ENCODE peak calls at places on chromosomes 1 and 21, in five cellular contexts. W, M, L, X and R are unnamed samples.

GRCh38 chr21:37436180-37436579 is 69.6 kb downstream of the DYRK1A start:
- DNase-seq in M (no peak), X (no peak), L (no peak), W (no peak), R (no peak)

GRCh38 chr1:7406641-7407546 is 364.2 kb upstream of the VAMP3 start:
- DNase-seq in X (no peak), W (no peak), L (peak), M (no peak), R (no peak)

GRCh38 chr1:25103180-25103790 is 129.0 kb downstream of the SYF2 start:
- DNase-seq in X (no peak), W (no peak), M (no peak), L (no peak), R (no peak)

GRCh38 chr21:46057111-46057709 is 40.7 kb upstream of the COL6A2 start:
- DNase-seq in W (no peak), L (no peak), M (no peak), X (no peak), R (no peak)

GRCh38 chr1:179366093-179366800 is 476 bp downstream of the AXDND1 start:
- DNase-seq in L (no peak), W (no peak), M (peak), X (peak), R (no peak)

GRCh38 chr21:25493722-25494121 is 113.6 kb downstream of the MRPL39 start:
- DNase-seq in W (no peak), M (no peak), X (no peak), L (no peak), R (no peak)

GRCh38 chr1:52551476-52552235 is 1.2 kb downstream of the TUT4 start:
- DNase-seq in M (peak), W (no peak), L (no peak), X (peak), R (no peak)

GRCh38 chr1:214085325-214085724 is 97.6 kb downstream of the PROX1 start:
- DNase-seq in W (no peak), M (no peak), L (no peak), X (no peak), R (no peak)

GRCh38 chr21:27519357-27519756 is 552.5 kb upstream of the ADAMTS5 start:
- DNase-seq in M (no peak), L (no peak), X (peak), W (peak), R (peak)

GRCh38 chr1:85943526-85943925 is 213.0 kb downstream of the COL24A1 start:
- DNase-seq in M (no peak), X (no peak), L (no peak), W (no peak), R (no peak)

GRCh38 chr1:221117548-221117951 is 238.3 kb downstream of the HLX start:
- DNase-seq in L (peak), X (peak), M (no peak), W (peak), R (peak)

GRCh38 chr1:156259805-156260204 is 11.9 kb upstream of the PAQR6 start:
- DNase-seq in X (no peak), L (peak), M (no peak), W (no peak), R (no peak)

GRCh38 chr1:104991702-104992101 is 1242.0 kb downstream of the AMY1C start:
- DNase-seq in W (no peak), M (no peak), L (no peak), X (peak), R (no peak)

GRCh38 chr1:216830836-216831235 is 107.6 kb upstream of the ESRRG start:
- DNase-seq in M (no peak), X (no peak), W (no peak), L (no peak), R (no peak)

GRCh38 chr1:62437273-62437945 is 560 bp downstream of the USP1 start:
- DNase-seq in M (peak), W (no peak), X (peak), L (no peak), R (peak)

GRCh38 chr21:36471254-36471723 is 8.6 kb downstream of the CLDN14 start:
- DNase-seq in W (peak), M (no peak), L (no peak), X (peak), R (peak)

GRCh38 chr1:248807067-248807737 is 18.5 kb downstream of the SH3BP5L start:
- DNase-seq in W (no peak), L (peak), X (no peak), M (peak), R (peak)

GRCh38 chr1:48016526-48016925 is 19.3 kb upstream of the TRABD2B start:
- DNase-seq in X (no peak), M (no peak), W (no peak), L (peak), R (no peak)

GRCh38 chr21:34916446-34916845 is 132.7 kb downstream of the RUNX1 start:
- DNase-seq in L (no peak), M (no peak), W (no peak), X (no peak), R (no peak)

GRCh38 chr1:63967901-63968300 is 194.1 kb downstream of the ROR1 start:
- DNase-seq in W (no peak), X (no peak), M (no peak), L (no peak), R (no peak)

GRCh38 chr1:194289569-194290266 is 1103.3 kb upstream of the B3GALT2 start:
- DNase-seq in X (no peak), W (no peak), L (no peak), M (peak), R (no peak)

GRCh38 chr1:205563927-205564441 is 59.5 kb downstream of the CDK18 start:
- DNase-seq in X (no peak), W (no peak), M (no peak), L (peak), R (no peak)

GRCh38 chr1:31795801-31796621 is 19.8 kb downstream of the SPOCD1 start:
- DNase-seq in X (peak), M (no peak), L (peak), W (peak), R (peak)

GRCh38 chr1:211833174-211833820 is 2.7 kb upstream of the LPGAT1 start:
- DNase-seq in M (no peak), L (no peak), W (no peak), X (no peak), R (no peak)

GRCh38 chr1:211739671-211740411 is 64.4 kb upstream of the NEK2 start:
- DNase-seq in L (no peak), W (no peak), X (no peak), M (no peak), R (no peak)

GRCh38 chr1:10101929-10102328 is 69.2 kb downstream of the UBE4B start:
- DNase-seq in M (no peak), L (no peak), X (no peak), W (no peak), R (no peak)

GRCh38 chr1:223152399-223152798 is 9.4 kb upstream of the TLR5 start:
- DNase-seq in X (no peak), M (no peak), L (no peak), W (no peak), R (no peak)

GRCh38 chr1:206482611-206483010 is 12.3 kb downstream of the IKBKE start:
- DNase-seq in W (no peak), L (no peak), X (no peak), M (no peak), R (no peak)

GRCh38 chr1:155940531-155940992 is 876 bp upstream of the RXFP4 start:
- DNase-seq in M (no peak), L (peak), W (peak), X (peak), R (peak)